ENCODE peak calls at places on chromosomes 1 and 21, in four cellular contexts. One of them, this sample, is unnamed.
A peak's percentile ranks its signal among the peaks of the same experiment; 100 is the strongest.

GRCh38 chr1:31243451-31244286 is 4.0 kb upstream of the NKAIN1 start:
- DNase-seq in K562: no peak
- DNase-seq in GM12878: no peak
- DNase-seq in HepG2: no peak
- DNase-seq in this sample: no peak

GRCh38 chr1:44819594-44820327 is 11.4 kb downstream of the BTBD19 start:
- DNase-seq in K562: peak; percentile 96
- DNase-seq in GM12878: peak; percentile 90
- DNase-seq in HepG2: peak; percentile 90
- DNase-seq in this sample: peak; percentile 82

GRCh38 chr1:89724369-89725015 is 91.6 kb downstream of the LRRC8C start:
- DNase-seq in K562: peak; percentile 30
- DNase-seq in GM12878: peak; percentile 52
- DNase-seq in HepG2: no peak
- DNase-seq in this sample: peak; percentile 80

GRCh38 chr1:69076631-69077030 is 491.1 kb upstream of the LRRC7 start:
- DNase-seq in K562: no peak
- DNase-seq in GM12878: no peak
- DNase-seq in HepG2: no peak
- DNase-seq in this sample: no peak

GRCh38 chr1:46550751-46551231 is 656 bp downstream of the KNCN start:
- DNase-seq in K562: no peak
- DNase-seq in GM12878: no peak
- DNase-seq in HepG2: no peak
- DNase-seq in this sample: no peak

GRCh38 chr1:10686404-10687040 is 109.9 kb downstream of the CASZ1 start:
- DNase-seq in K562: no peak
- DNase-seq in GM12878: no peak
- DNase-seq in HepG2: peak; percentile 71
- DNase-seq in this sample: no peak

GRCh38 chr1:161045749-161046573 is at the start of gene USF1:
- DNase-seq in K562: peak; percentile 95
- DNase-seq in GM12878: peak; percentile 92
- DNase-seq in HepG2: peak; percentile 92
- DNase-seq in this sample: peak; percentile 98

GRCh38 chr1:225549821-225550220 is 103.1 kb downstream of the ENAH start:
- DNase-seq in K562: no peak
- DNase-seq in GM12878: no peak
- DNase-seq in HepG2: no peak
- DNase-seq in this sample: no peak

GRCh38 chr1:6129313-6129712 is 50.8 kb downstream of the CHD5 start:
- DNase-seq in K562: no peak
- DNase-seq in GM12878: no peak
- DNase-seq in HepG2: no peak
- DNase-seq in this sample: no peak

GRCh38 chr1:109425391-109425790 is 857 bp downstream of the PSMA5 start:
- DNase-seq in K562: no peak
- DNase-seq in GM12878: peak; percentile 32
- DNase-seq in HepG2: no peak
- DNase-seq in this sample: no peak

GRCh38 chr21:29638138-29638537 is 301.7 kb downstream of the GRIK1 start:
- DNase-seq in K562: no peak
- DNase-seq in GM12878: no peak
- DNase-seq in HepG2: no peak
- DNase-seq in this sample: no peak

GRCh38 chr1:178172939-178173338 is 79.0 kb downstream of the RASAL2 start:
- DNase-seq in K562: no peak
- DNase-seq in GM12878: no peak
- DNase-seq in HepG2: no peak
- DNase-seq in this sample: no peak

GRCh38 chr1:199665371-199665770 is 362.1 kb upstream of the NR5A2 start:
- DNase-seq in K562: no peak
- DNase-seq in GM12878: no peak
- DNase-seq in HepG2: no peak
- DNase-seq in this sample: no peak

GRCh38 chr21:15947707-15948106 is 217.9 kb downstream of the USP25 start:
- DNase-seq in K562: no peak
- DNase-seq in GM12878: no peak
- DNase-seq in HepG2: no peak
- DNase-seq in this sample: peak; percentile 29
- H3K9ac ChIP-seq in K562: no peak overlapping the region
- H3K9ac ChIP-seq in GM12878: no peak overlapping the region
- H3K9ac ChIP-seq in HepG2: no peak overlapping the region
- H3K9ac ChIP-seq in this sample: no peak overlapping the region

GRCh38 chr1:171424494-171424893 is 60.8 kb upstream of the PRRC2C start:
- DNase-seq in K562: no peak
- DNase-seq in GM12878: no peak
- DNase-seq in HepG2: no peak
- DNase-seq in this sample: no peak
- H2AFZ ChIP-seq in K562: no peak overlapping the region
- H2AFZ ChIP-seq in GM12878: no peak overlapping the region
- H2AFZ ChIP-seq in HepG2: no peak overlapping the region
- H2AFZ ChIP-seq in this sample: no peak overlapping the region

DNA sequence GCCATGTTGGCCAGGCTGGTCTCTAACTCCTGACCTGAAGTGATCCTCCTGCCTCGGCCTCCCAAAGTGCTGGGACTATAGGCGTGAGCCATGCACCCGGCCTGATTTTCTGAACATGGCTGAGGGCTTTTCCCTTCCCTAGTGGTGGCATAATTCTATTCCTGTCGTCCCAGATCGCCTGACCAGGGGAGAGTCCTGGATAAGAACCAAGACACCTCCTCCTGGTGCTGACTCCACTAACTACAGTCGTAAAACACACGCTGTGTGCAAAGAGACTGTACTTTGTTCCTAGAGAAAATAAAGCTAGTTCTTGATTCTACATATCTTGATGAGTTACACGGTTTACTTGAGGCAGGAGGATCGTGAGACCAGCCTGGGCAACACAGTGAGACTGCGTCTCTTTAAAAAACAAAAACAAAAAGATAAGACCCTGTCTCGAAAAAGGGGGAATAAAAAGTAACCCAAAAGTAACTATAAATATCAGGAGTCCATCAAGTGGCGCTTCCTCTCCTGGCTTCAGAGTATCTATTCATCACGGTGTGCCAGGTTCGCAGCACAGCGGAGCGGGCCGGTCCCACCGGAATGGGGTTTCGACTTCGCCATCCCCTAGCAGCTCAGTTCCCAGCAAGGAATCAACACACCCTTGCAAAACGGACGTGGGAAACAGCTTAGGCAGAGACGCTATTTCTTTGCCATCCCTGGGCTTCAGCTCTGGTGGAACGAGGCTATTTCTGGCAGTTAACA is 973 bp downstream of the SDF4 start:
- DNase-seq in K562: peak; percentile 68
- DNase-seq in GM12878: no peak
- DNase-seq in HepG2: peak; percentile 60
- DNase-seq in this sample: peak; percentile 55
- TF ChIP-seq MYC in K562: no peak
- TF ChIP-seq MYC in GM12878: no peak
- TF ChIP-seq MYC in HepG2: no peak
- TF ChIP-seq MYC in this sample: no peak

GRCh38 chr21:33914188-33914587 is 1.4 kb downstream of the ATP5PO start:
- DNase-seq in K562: no peak
- DNase-seq in GM12878: no peak
- DNase-seq in HepG2: no peak
- DNase-seq in this sample: no peak
- H3K9ac ChIP-seq in K562: peak overlapping the region; percentile 98
- H3K9ac ChIP-seq in GM12878: peak overlapping the region; percentile 99
- H3K9ac ChIP-seq in HepG2: peak overlapping the region; percentile 92
- H3K9ac ChIP-seq in this sample: no peak overlapping the region

DNA sequence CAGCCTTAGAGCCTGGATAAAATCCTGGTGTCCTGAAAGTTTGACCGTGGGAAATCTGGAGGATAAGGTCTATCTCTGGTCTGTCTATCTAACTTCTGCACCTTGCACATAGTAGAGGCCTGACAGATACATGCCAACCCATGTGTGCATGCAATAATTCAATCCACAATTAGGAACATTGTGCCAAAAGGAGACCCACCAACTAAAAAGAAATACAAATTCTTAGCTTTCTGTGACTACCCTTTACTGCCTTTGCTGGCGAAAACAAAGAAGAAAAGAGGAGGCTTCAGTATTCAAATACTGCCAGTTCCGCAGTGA is 381 bp upstream of the KLHL20 start:
- DNase-seq in K562: peak; percentile 25
- DNase-seq in GM12878: no peak
- DNase-seq in HepG2: no peak
- DNase-seq in this sample: no peak
- H2AFZ ChIP-seq in K562: peak overlapping the region; percentile 98
- H2AFZ ChIP-seq in GM12878: peak overlapping the region; percentile 98
- H2AFZ ChIP-seq in HepG2: peak overlapping the region; percentile 99
- H2AFZ ChIP-seq in this sample: peak overlapping the region; percentile 100

GRCh38 chr1:94949681-94950661 is 23.1 kb upstream of the CNN3 start:
- DNase-seq in K562: no peak
- DNase-seq in GM12878: no peak
- DNase-seq in HepG2: peak; percentile 79
- DNase-seq in this sample: peak; percentile 22
- TF ChIP-seq MYC in K562: no peak
- TF ChIP-seq MYC in GM12878: no peak
- TF ChIP-seq MYC in HepG2: no peak
- TF ChIP-seq MYC in this sample: no peak